ENCODE peak calls at places on chromosomes 16 and 17, in nine cellular contexts. D is fibroblast of lung, F is GM12878, J is IMR-90, T is H1, R is neural progenitor cell, S is kidney, Q is K562, W is HCT116. X is an unnamed sample. For H3K9me3, the result is how much of the 10 kb centered on the place peaks cover.

GRCh38 chr16:2033057-2033911 is 6.6 kb downstream of the NHERF2 start:
- DNase-seq in D (peak), F (no peak), J (peak), T (no peak), R (peak), S (peak), Q (peak), W (no peak), X (peak)

GRCh38 chr16:53207810-53208752 is 153.3 kb downstream of the CHD9 start:
- DNase-seq in D (peak), F (peak), J (peak), T (peak), R (peak), S (no peak), Q (peak), W (peak), X (peak)

GRCh38 chr17:77829871-77830799 is 128.4 kb upstream of the TNRC6C start:
- DNase-seq in D (peak), F (no peak), J (peak), T (no peak), R (peak), S (no peak), Q (peak), W (no peak), X (peak)

GRCh38 chr17:77140878-77141767 is at the start of gene SEC14L1:
- DNase-seq in D (no peak), F (no peak), J (no peak), T (peak), R (peak), S (peak), Q (peak), W (no peak), X (peak)

GRCh38 chr16:53159781-53160436 is 105.1 kb downstream of the CHD9 start:
- DNase-seq in D (peak), F (peak), J (peak), T (no peak), R (peak), S (no peak), Q (peak), W (peak), X (peak)

GRCh38 chr16:637081-638018 is 1.2 kb upstream of the METTL26 start:
- DNase-seq in D (peak), F (no peak), J (peak), T (no peak), R (peak), S (peak), Q (peak), W (no peak), X (peak)

GRCh38 chr16:49453983-49454382 is 80.4 kb downstream of the C16orf78 start:
- DNase-seq in D (no peak), F (no peak), J (no peak), T (no peak), R (no peak), S (no peak), Q (peak), W (peak), X (peak)

GRCh38 chr16:6081320-6081976 is 983.9 kb upstream of the EEF2KMT start:
- DNase-seq in D (no peak), F (no peak), J (no peak), T (peak), R (peak), S (no peak), Q (peak), W (no peak), X (peak)

DNA sequence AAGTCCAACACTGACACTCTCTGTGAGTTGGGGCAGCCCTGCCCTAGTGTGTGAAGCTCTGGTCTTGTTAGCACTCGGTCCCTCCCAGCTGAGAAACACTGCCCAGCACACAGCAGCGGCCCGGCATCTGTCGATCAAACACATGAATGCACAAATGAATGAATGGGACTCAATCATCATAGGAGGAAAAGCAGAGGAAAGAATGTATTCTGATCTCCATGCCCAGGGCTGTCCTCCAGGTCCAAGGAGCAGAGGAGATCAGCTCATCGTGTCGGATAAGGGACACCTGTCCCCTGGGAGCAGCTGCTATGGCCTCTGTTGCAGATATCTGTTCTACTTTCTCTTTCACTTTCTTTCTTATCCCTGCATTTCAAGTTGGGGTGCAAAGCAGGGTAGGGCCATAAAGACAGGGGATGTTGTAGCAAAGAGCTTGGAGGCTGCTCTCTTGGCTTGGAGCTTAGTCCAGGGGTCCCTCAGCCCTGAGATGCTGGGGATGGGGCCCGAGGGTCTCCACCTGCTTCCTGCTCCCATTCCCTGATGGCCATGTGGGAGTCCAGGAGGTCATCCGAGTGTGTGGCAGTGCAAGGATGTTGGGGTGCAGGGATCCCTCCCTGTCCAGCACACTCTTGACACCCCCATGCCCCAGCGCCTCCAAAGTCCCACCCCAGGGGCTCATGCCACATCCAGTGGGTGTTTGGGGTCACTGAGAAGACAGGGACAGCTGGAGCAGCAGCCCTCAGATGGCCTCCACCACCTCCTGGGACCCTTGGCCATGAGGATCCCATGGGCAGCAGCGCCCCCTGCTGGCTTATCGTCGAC is 88.2 kb downstream of the IRF8 start:
- DNase-seq in D (no peak), F (no peak), J (no peak), T (no peak), R (peak), S (peak), Q (no peak), W (no peak), X (peak)
- H3K9ac ChIP-seq in D (no peak), F (peak), J (no peak), T (no peak), R (no peak), S (peak), Q (no peak), W (no peak), X (no peak)

DNA sequence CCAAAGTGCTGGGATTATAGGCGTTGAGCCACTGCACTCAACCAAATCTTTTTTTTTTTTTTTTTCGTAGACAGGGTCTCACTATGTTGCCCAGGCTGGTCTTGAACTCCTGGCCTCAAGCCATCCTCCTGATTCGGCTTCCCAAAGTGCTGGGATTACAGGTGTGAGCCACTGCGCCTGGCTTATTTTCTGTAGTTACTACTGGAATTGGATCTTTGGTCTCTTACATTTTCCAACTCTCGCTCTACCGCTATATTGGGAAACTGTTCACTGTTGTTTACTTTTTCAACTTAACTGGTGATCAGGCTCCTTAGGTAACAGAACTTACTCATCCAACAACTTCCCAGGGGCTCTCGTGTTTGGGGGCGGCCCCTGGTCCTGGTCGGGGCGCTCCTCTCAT is 14.1 kb downstream of the ZNF200 start:
- DNase-seq in D (no peak), F (no peak), J (no peak), T (no peak), R (no peak), S (no peak), Q (no peak), W (no peak), X (no peak)
- H3K9me3 ChIP-seq in D (under half), F (under half), J (under half), T (half or more), R (under half), S (under half), Q (under half), W (under half), X (under half)

GRCh38 chr17:28569446-28569845 is 1.9 kb downstream of the PIGS start:
- DNase-seq in D (no peak), F (no peak), J (no peak), T (no peak), R (no peak), S (no peak), Q (no peak), W (no peak), X (no peak)
- TF ChIP-seq CTCF in D (no peak), F (no peak), J (no peak), T (no peak), R (no peak), S (no peak), Q (no peak), W (no peak), X (no peak)

GRCh38 chr17:40548491-40548981 is 16.7 kb downstream of the CCR7 start:
- DNase-seq in D (no peak), F (no peak), J (no peak), T (no peak), R (no peak), S (no peak), Q (no peak), W (no peak), X (peak)
- H3K9ac ChIP-seq in D (peak), F (no peak), J (peak), T (no peak), R (no peak), S (no peak), Q (no peak), W (no peak), X (no peak)

GRCh38 chr17:61701978-61702377 is 111.0 kb upstream of the NACA2 start:
- DNase-seq in D (no peak), F (no peak), J (no peak), T (no peak), R (no peak), S (no peak), Q (no peak), W (no peak), X (no peak)
- H3K9me3 ChIP-seq in D (under half), F (under half), J (under half), T (under half), R (under half), S (under half), Q (under half), W (under half), X (half or more)

GRCh38 chr17:71111945-71112344 is 942.6 kb downstream of the KCNJ2 start:
- DNase-seq in D (peak), F (no peak), J (no peak), T (no peak), R (no peak), S (no peak), Q (no peak), W (no peak), X (no peak)
- TF ChIP-seq CTCF in D (no peak), F (no peak), J (no peak), T (no peak), R (no peak), S (no peak), Q (no peak), W (no peak), X (no peak)

DNA sequence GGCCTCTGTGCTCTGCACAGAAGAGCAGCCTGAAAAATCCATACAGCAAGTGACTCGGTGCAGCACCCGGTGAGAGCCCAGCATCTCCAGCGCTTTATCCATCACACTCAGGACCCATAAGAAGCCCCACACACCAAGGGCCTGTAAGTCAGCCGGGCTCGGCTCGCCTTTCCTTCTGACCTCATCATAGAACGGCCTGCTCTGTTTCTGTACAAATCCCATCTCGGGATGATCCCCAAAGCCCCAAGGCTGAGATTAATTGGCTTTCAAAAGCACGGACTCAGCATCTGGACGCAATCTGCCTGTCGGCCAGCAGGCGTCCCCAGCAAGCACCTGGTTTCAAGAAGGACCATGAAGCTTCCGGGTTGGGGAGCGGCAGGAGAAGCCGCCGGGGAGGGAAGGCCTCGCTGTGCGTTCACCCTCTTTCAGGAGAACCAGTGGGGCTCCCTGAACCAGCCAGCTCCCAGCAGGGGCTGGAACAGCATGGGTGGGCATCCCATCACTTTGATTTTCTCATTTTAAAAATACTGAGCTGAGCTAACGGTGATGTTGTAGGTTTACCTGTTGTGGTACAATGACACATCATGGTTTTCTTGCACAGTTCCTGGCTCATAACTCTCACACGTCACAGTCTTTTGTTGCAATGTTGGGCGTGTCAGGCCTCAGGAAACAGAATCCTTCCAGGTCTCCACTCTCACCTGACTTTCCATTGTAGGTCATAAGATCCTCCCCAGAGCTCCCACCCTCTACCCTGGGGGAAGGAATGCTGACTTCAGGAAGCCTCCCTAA is 6.7 kb downstream of the CCDC57 start:
- DNase-seq in D (peak), F (no peak), J (peak), T (peak), R (peak), S (peak), Q (peak), W (peak), X (peak)
- H3K9ac ChIP-seq in D (no peak), F (peak), J (peak), T (no peak), R (no peak), S (no peak), Q (peak), W (peak), X (no peak)

GRCh38 chr16:35187665-35188225 is 1728.3 kb downstream of the TP53TG3F start:
- DNase-seq in D (no peak), F (no peak), J (no peak), T (no peak), R (no peak), S (no peak), Q (no peak), W (no peak), X (no peak)
- H3K9me3 ChIP-seq in D (under half), F (under half), J (under half), T (half or more), R (under half), S (under half), Q (under half), W (under half), X (half or more)

DNA sequence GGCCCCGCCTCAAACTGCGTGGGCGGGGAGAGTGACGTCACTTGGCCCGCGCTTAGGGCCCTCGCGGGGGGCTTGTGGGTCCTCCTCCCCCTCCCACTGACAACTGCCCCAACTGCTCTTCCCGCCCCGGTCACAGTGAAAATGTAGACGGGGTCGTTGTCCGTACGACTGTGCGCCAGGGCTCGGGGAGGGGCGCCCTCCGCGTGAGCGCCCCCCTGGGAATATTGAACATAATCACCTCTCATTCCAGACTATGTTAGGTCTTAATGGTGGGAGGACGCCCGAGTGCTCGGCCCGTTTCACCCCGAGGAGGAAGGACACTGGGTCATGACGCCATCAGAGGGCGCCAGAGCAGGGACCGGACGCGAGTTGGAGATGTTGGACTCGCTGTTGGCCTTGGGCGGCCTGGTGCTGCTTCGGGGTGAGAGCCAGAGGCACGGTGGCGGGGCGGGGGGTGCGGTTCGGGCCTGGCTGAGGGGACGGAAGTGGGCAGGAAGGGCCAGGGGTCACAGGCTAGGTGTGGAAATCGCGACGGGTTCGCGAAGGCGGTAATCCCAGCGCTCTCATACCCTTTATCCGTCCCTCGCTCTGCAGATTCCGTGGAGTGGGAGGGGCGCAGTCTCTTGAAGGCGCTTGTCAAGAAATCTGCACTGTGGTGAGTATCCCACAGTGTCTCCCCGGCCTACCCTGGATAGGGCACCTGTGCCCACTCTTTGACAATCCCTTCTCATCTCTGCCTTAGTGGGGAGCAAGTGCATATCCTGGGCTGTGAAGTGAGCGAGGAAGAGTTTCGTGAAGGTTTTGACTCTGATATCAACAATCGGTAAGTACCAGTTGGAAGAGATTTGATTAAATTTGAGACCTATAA is at the start of gene ELP5:
- DNase-seq in D (peak), F (peak), J (peak), T (no peak), R (peak), S (peak), Q (peak), W (peak), X (peak)
- TF ChIP-seq CTCF in D (no peak), F (peak), J (peak), T (peak), R (peak), S (peak), Q (peak), W (no peak), X (peak)

X was measured in endodermal cell.